ENCODE peak calls at places on chromosome 13, in ten cellular contexts. K is right lobe of liver, A is stomach, O is tibial nerve, R is Peyer's patch, L is NB4, C is GM12891, J is spleen, F is lower leg skin, Z is uterus. N is an unnamed sample.

GRCh38 chr13:43787998-43788397 is 1.2 kb upstream of the ENOX1 start:
- DNase-seq in K (no peak), A (no peak), O (no peak), R (no peak), L (no peak), C (no peak), J (no peak), F (no peak), Z (no peak), N (no peak)

GRCh38 chr13:91358384-91358776 is 10.9 kb downstream of the MIR17HG start:
- DNase-seq in K (no peak), A (peak; percentile 28), O (no peak), R (no peak), L (peak; percentile 57), C (no peak), J (no peak), F (no peak), Z (no peak), N (no peak)

GRCh38 chr13:84816567-84817133 is 934.4 kb upstream of the SLITRK1 start:
- DNase-seq in K (no peak), A (no peak), O (no peak), R (no peak), L (no peak), C (no peak), J (no peak), F (no peak), Z (no peak), N (no peak)

GRCh38 chr13:96041326-96042092 is 11.7 kb downstream of the UGGT2 start:
- DNase-seq in K (no peak), A (no peak), O (no peak), R (no peak), L (no peak), C (no peak), J (no peak), F (no peak), Z (no peak), N (no peak)

GRCh38 chr13:27354379-27354778 is 70.0 kb upstream of the GTF3A start:
- DNase-seq in K (no peak), A (no peak), O (no peak), R (no peak), L (no peak), C (no peak), J (no peak), F (no peak), Z (no peak), N (no peak)

GRCh38 chr13:112444001-112444311 is 67.8 kb downstream of the SPACA7 start:
- DNase-seq in K (peak; percentile 74), A (peak; percentile 75), O (no peak), R (peak; percentile 79), L (peak; percentile 68), C (peak; percentile 85), J (peak; percentile 78), F (no peak), Z (peak; percentile 31), N (peak; percentile 91)

GRCh38 chr13:80979035-80979641 is 638.2 kb upstream of the SPRY2 start:
- DNase-seq in K (peak; percentile 55), A (peak; percentile 28), O (no peak), R (no peak), L (peak; percentile 73), C (peak; percentile 19), J (no peak), F (no peak), Z (no peak), N (no peak)

GRCh38 chr13:100788540-100788939 is 113.9 kb upstream of the TMTC4 start:
- DNase-seq in K (no peak), A (no peak), O (no peak), R (no peak), L (no peak), C (no peak), J (no peak), F (no peak), Z (no peak), N (peak; percentile 47)

DNA sequence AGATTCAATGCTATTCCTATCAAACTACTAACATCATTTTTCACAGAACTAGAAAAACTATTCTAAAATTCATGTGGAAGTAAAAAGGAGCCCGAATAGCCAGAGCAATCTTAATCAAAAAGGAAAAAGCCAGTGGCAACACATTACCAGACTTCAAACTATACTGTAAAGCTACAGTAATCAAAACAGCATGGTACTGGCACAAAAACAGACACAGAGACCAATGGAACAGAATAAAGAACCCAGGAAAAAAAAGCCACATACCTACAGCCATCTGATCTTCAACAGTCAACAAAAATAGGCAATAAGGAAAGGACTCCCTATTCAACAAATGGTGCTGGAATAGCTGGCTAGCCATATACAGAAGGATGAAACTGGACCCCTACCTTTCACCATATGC is 10.4 kb upstream of the SOHLH2 start:
- DNase-seq in K (no peak), A (no peak), O (no peak), R (no peak), L (no peak), C (no peak), J (no peak), F (no peak), Z (no peak), N (no peak)
- TF ChIP-seq POLR2A in K (no peak), A (no peak), O (no peak), R (no peak), L (no peak), C (no peak), J (no peak), F (no peak), Z (no peak), N (no peak)

DNA sequence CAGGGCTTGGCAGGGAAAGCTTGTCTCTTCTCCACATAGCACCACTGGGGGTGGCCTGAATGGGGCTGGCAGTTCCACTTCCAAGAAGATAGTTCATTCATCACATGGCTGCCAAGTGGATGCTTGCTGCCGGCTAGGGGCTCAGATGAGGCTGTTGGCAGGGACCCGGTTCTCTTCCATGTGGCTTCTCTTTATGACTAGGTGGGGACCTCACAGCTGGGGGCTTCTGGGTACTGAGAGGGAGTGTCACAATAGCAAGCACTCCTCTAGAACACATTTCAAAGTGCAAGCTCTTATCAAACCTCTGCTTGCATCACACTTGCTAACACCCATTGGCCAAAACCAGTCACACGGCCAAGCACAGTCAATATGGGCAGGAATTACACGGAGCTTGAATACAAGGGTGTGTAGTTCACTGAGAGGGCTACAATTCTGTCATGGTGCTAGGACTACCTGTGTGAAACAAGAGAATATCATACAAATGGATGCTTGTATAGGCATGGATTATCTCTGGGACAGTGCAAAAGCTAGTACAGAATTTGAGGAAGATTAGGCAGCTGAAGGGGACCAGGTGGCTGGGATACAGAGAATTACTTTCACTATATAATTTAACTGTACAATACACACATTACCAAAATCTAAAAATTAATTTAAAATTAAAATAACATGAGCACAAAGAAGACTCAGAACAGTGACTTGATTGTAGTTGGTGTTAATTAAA is 32.3 kb downstream of the ATP7B start:
- DNase-seq in K (peak; percentile 82), A (no peak), O (no peak), R (peak; percentile 62), L (peak; percentile 21), C (no peak), J (no peak), F (no peak), Z (no peak), N (no peak)
- TF ChIP-seq POLR2A in K (no peak), A (no peak), O (no peak), R (no peak), L (no peak), C (no peak), J (no peak), F (no peak), Z (no peak), N (no peak)

GRCh38 chr13:113862191-113862765 is 1.6 kb downstream of the GAS6 start:
- DNase-seq in K (no peak), A (no peak), O (no peak), R (peak; percentile 59), L (no peak), C (no peak), J (no peak), F (no peak), Z (peak; percentile 28), N (no peak)

GRCh38 chr13:113861433-113862030 is 2.3 kb downstream of the GAS6 start:
- DNase-seq in K (no peak), A (no peak), O (no peak), R (peak; percentile 50), L (no peak), C (no peak), J (no peak), F (no peak), Z (peak; percentile 20), N (no peak)

GRCh38 chr13:113864303-113864890 is 521 bp upstream of the GAS6 start:
- DNase-seq in K (no peak), A (no peak), O (no peak), R (no peak), L (no peak), C (no peak), J (no peak), F (no peak), Z (peak; percentile 25), N (no peak)

GRCh38 chr13:113862766-113863510 is 938 bp downstream of the GAS6 start:
- DNase-seq in K (no peak), A (peak; percentile 77), O (no peak), R (peak; percentile 77), L (no peak), C (peak; percentile 72), J (no peak), F (no peak), Z (peak; percentile 59), N (no peak)

DNA sequence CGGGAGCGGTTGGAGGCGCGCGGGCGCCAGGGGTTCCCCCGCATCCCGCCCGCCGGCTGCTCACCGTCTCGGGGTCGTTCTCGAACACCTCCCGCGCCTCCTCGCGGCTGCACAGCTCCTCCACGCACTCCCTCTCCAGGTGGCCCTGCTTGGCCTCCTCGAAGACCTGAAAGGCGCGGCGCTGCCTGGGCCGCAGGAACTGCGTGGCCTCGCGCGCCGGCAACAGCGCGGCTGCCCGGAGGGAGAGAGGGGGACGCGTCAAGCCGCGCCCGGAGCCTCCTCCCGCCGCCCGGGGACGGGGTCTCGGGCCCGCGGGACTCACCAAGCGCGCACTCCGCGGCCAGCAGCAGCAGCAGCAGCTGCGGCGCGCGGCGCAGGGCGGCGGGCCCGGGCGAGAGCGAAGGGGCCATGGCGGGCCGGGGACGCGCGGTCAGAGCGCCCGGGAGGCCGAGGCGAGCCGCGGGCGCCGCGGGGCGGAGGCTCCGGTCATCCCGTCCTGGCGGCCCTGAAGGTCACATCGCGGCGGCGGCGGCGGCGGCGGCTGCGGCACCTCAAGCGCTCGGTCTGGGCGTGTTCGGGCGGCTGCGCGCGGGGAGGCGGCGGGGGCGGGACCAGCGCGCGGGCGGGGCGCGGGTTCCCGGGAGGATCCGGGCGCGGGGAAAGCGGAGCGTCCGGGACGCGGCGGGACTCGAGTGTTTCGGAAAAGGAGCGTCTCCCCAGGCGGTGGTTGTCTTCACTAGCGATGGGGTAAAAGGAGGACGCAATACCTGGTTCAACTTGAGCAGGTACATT is at the start of gene GAS6:
- DNase-seq in K (peak; percentile 78), A (peak; percentile 72), O (no peak), R (peak; percentile 87), L (no peak), C (peak; percentile 53), J (no peak), F (no peak), Z (peak; percentile 75), N (no peak)
- TF ChIP-seq POLR2A in K (no peak), A (no peak), O (peak; percentile 34), R (peak; percentile 66), L (no peak), C (no peak), J (no peak), F (no peak), Z (peak; percentile 14), N (peak; percentile 54)

DNA sequence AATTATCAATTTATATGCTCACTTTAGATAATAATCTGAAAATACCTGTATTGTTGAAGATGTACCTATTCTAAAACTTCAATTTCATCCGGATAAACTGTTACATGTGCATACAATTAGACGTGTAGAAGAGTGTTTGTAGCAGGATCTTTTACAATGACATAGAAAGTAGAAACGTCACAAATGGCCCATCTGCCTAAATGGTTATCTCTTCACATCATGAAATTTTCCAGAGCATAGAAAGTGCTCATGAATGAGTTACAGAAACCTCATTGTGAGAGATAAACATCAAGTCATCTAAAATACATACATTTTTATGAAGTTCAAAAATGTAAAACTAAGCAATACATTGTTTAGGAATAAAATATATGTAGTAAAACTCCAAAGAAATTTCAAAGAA is 607.4 kb downstream of the GPC6 start:
- DNase-seq in K (no peak), A (no peak), O (no peak), R (no peak), L (no peak), C (no peak), J (no peak), F (no peak), Z (no peak), N (no peak)
- TF ChIP-seq POLR2A in K (no peak), A (no peak), O (no peak), R (no peak), L (no peak), C (no peak), J (no peak), F (no peak), Z (no peak), N (no peak)

N was measured in vagina.